ENCODE peak calls at places on chromosomes 7 and 10, in eight cellular contexts. One of them, this sample, is unnamed.

GRCh38 chr10:86687750-86688149 is 19.4 kb downstream of the LDB3 start:
- DNase-seq in mammary epithelial cell: no peak
- DNase-seq in CD8-positive, alpha-beta T cell: no peak
- DNase-seq in GM06990: no peak
- DNase-seq in heart left ventricle: no peak
- DNase-seq in upper lobe of right lung: no peak
- DNase-seq in HCT116: no peak
- DNase-seq in lower leg skin: no peak
- DNase-seq in this sample: no peak

GRCh38 chr10:13871087-13871486 is 284.3 kb downstream of the PRPF18 start:
- DNase-seq in heart left ventricle: no peak
- DNase-seq in GM06990: no peak
- DNase-seq in upper lobe of right lung: no peak
- DNase-seq in mammary epithelial cell: no peak
- DNase-seq in CD8-positive, alpha-beta T cell: no peak
- DNase-seq in HCT116: no peak
- DNase-seq in lower leg skin: no peak
- DNase-seq in this sample: no peak

GRCh38 chr7:8214162-8214897 is 47.6 kb downstream of the ICA1 start:
- DNase-seq in upper lobe of right lung: no peak
- DNase-seq in HCT116: no peak
- DNase-seq in GM06990: no peak
- DNase-seq in mammary epithelial cell: peak; percentile 16
- DNase-seq in heart left ventricle: no peak
- DNase-seq in CD8-positive, alpha-beta T cell: no peak
- DNase-seq in lower leg skin: no peak
- DNase-seq in this sample: peak; percentile 60

GRCh38 chr7:24936121-24936824 is 43.7 kb downstream of the OSBPL3 start:
- DNase-seq in upper lobe of right lung: no peak
- DNase-seq in GM06990: no peak
- DNase-seq in mammary epithelial cell: no peak
- DNase-seq in HCT116: no peak
- DNase-seq in lower leg skin: no peak
- DNase-seq in CD8-positive, alpha-beta T cell: no peak
- DNase-seq in heart left ventricle: no peak
- DNase-seq in this sample: no peak

GRCh38 chr10:77109470-77109994 is 528.1 kb downstream of the KCNMA1 start:
- DNase-seq in lower leg skin: no peak
- DNase-seq in upper lobe of right lung: no peak
- DNase-seq in heart left ventricle: no peak
- DNase-seq in HCT116: no peak
- DNase-seq in GM06990: no peak
- DNase-seq in mammary epithelial cell: no peak
- DNase-seq in CD8-positive, alpha-beta T cell: no peak
- DNase-seq in this sample: no peak

GRCh38 chr7:85094046-85094720 is 92.7 kb downstream of the SEMA3D start:
- DNase-seq in heart left ventricle: no peak
- DNase-seq in HCT116: no peak
- DNase-seq in mammary epithelial cell: no peak
- DNase-seq in CD8-positive, alpha-beta T cell: no peak
- DNase-seq in lower leg skin: no peak
- DNase-seq in GM06990: no peak
- DNase-seq in upper lobe of right lung: no peak
- DNase-seq in this sample: no peak

GRCh38 chr10:6543431-6544005 is 36.6 kb downstream of the PRKCQ start:
- DNase-seq in HCT116: no peak
- DNase-seq in lower leg skin: no peak
- DNase-seq in heart left ventricle: no peak
- DNase-seq in CD8-positive, alpha-beta T cell: peak; percentile 31
- DNase-seq in upper lobe of right lung: no peak
- DNase-seq in GM06990: no peak
- DNase-seq in mammary epithelial cell: no peak
- DNase-seq in this sample: no peak

GRCh38 chr10:78445308-78445707 is 411.6 kb downstream of the RPS24 start:
- DNase-seq in mammary epithelial cell: no peak
- DNase-seq in CD8-positive, alpha-beta T cell: no peak
- DNase-seq in lower leg skin: peak; percentile 26
- DNase-seq in upper lobe of right lung: no peak
- DNase-seq in GM06990: no peak
- DNase-seq in heart left ventricle: no peak
- DNase-seq in HCT116: no peak
- DNase-seq in this sample: no peak

GRCh38 chr10:79342811-79343541 is 4.3 kb upstream of the PPIF start:
- DNase-seq in GM06990: no peak
- DNase-seq in upper lobe of right lung: peak; percentile 51
- DNase-seq in mammary epithelial cell: no peak
- DNase-seq in lower leg skin: peak; percentile 78
- DNase-seq in HCT116: no peak
- DNase-seq in CD8-positive, alpha-beta T cell: no peak
- DNase-seq in heart left ventricle: no peak
- DNase-seq in this sample: no peak

GRCh38 chr7:2647594-2648172 is 15.9 kb downstream of the TTYH3 start:
- DNase-seq in HCT116: no peak
- DNase-seq in GM06990: no peak
- DNase-seq in heart left ventricle: no peak
- DNase-seq in mammary epithelial cell: no peak
- DNase-seq in lower leg skin: no peak
- DNase-seq in upper lobe of right lung: peak; percentile 64
- DNase-seq in CD8-positive, alpha-beta T cell: no peak
- DNase-seq in this sample: no peak

GRCh38 chr10:14240253-14241189 is 90.2 kb downstream of the FRMD4A start:
- DNase-seq in GM06990: no peak
- DNase-seq in upper lobe of right lung: no peak
- DNase-seq in CD8-positive, alpha-beta T cell: no peak
- DNase-seq in heart left ventricle: no peak
- DNase-seq in HCT116: no peak
- DNase-seq in lower leg skin: no peak
- DNase-seq in mammary epithelial cell: no peak
- DNase-seq in this sample: no peak

DNA sequence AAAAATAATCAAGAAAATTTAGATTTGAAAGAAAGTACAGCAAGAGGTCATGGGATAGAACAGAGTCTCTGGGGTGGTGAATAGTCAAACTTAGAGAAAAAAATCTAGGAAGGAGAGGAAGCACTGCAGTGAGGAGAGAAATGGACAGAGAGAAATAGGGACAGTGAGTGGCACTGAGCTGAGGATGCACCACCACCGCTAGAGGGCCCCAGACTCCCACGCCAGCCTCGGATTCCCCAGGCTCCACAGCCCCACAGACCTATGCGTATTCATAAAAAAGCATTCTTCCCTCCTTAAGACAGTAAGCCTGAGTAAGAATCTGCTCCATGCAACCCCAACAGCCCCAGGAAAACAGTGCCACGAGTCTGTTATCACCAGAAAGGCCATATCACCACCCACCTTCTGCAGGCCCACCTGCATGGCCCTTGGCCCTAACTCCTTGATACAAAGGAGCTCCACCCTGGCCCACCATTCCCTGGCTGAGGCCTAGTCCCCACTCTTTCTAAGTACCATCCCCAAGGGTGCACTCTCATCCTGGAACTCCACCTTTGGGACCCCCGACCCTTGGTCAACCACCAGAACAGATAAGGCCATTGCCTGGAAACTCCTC is 91.0 kb downstream of the ALOX5 start:
- DNase-seq in upper lobe of right lung: peak; percentile 84
- DNase-seq in HCT116: peak; percentile 19
- DNase-seq in GM06990: peak; percentile 71
- DNase-seq in lower leg skin: peak; percentile 92
- DNase-seq in heart left ventricle: peak; percentile 86
- DNase-seq in mammary epithelial cell: peak; percentile 47
- DNase-seq in CD8-positive, alpha-beta T cell: peak; percentile 69
- DNase-seq in this sample: peak; percentile 12
- H3K4me3 ChIP-seq in upper lobe of right lung: no peak overlapping the region
- H3K4me3 ChIP-seq in HCT116: no peak overlapping the region
- H3K4me3 ChIP-seq in GM06990: peak overlapping the region; percentile 42
- H3K4me3 ChIP-seq in lower leg skin: no peak overlapping the region
- H3K4me3 ChIP-seq in heart left ventricle: no peak overlapping the region
- H3K4me3 ChIP-seq in mammary epithelial cell: no peak overlapping the region
- H3K4me3 ChIP-seq in CD8-positive, alpha-beta T cell: no peak overlapping the region
- H3K4me3 ChIP-seq in this sample: no peak overlapping the region

GRCh38 chr7:36154255-36155212 is 1.5 kb downstream of the EEPD1 start:
- DNase-seq in mammary epithelial cell: no peak
- DNase-seq in heart left ventricle: no peak
- DNase-seq in upper lobe of right lung: no peak
- DNase-seq in GM06990: no peak
- DNase-seq in CD8-positive, alpha-beta T cell: no peak
- DNase-seq in lower leg skin: no peak
- DNase-seq in HCT116: no peak
- DNase-seq in this sample: no peak

GRCh38 chr7:36153571-36154097 is 580 bp downstream of the EEPD1 start:
- DNase-seq in GM06990: no peak
- DNase-seq in CD8-positive, alpha-beta T cell: no peak
- DNase-seq in HCT116: no peak
- DNase-seq in lower leg skin: peak; percentile 90
- DNase-seq in heart left ventricle: peak; percentile 77
- DNase-seq in upper lobe of right lung: peak; percentile 82
- DNase-seq in mammary epithelial cell: no peak
- DNase-seq in this sample: no peak

GRCh38 chr7:36149694-36150452 is 3.2 kb upstream of the EEPD1 start:
- DNase-seq in mammary epithelial cell: no peak
- DNase-seq in CD8-positive, alpha-beta T cell: no peak
- DNase-seq in upper lobe of right lung: no peak
- DNase-seq in heart left ventricle: no peak
- DNase-seq in GM06990: no peak
- DNase-seq in lower leg skin: no peak
- DNase-seq in HCT116: no peak
- DNase-seq in this sample: no peak

GRCh38 chr7:36152756-36153570 is at the start of gene EEPD1:
- DNase-seq in heart left ventricle: peak; percentile 100
- DNase-seq in HCT116: peak; percentile 97
- DNase-seq in GM06990: peak; percentile 96
- DNase-seq in mammary epithelial cell: peak; percentile 99
- DNase-seq in lower leg skin: peak; percentile 100
- DNase-seq in CD8-positive, alpha-beta T cell: peak; percentile 100
- DNase-seq in upper lobe of right lung: peak; percentile 100
- DNase-seq in this sample: peak; percentile 98

GRCh38 chr7:36151921-36152755 is 916 bp upstream of the EEPD1 start:
- DNase-seq in mammary epithelial cell: no peak
- DNase-seq in CD8-positive, alpha-beta T cell: no peak
- DNase-seq in heart left ventricle: no peak
- DNase-seq in GM06990: no peak
- DNase-seq in upper lobe of right lung: no peak
- DNase-seq in lower leg skin: no peak
- DNase-seq in HCT116: no peak
- DNase-seq in this sample: no peak
- H3K4me3 ChIP-seq in mammary epithelial cell: peak overlapping the region; percentile 52
- H3K4me3 ChIP-seq in CD8-positive, alpha-beta T cell: peak overlapping the region; percentile 73
- H3K4me3 ChIP-seq in heart left ventricle: peak overlapping the region; percentile 93
- H3K4me3 ChIP-seq in GM06990: peak overlapping the region; percentile 62
- H3K4me3 ChIP-seq in upper lobe of right lung: peak overlapping the region; percentile 88
- H3K4me3 ChIP-seq in lower leg skin: no peak overlapping the region
- H3K4me3 ChIP-seq in HCT116: peak overlapping the region; percentile 83
- H3K4me3 ChIP-seq in this sample: peak overlapping the region; percentile 50

GRCh38 chr7:100867040-100867795 is at the start of gene TRIP6:
- DNase-seq in HCT116: peak; percentile 68
- DNase-seq in heart left ventricle: peak; percentile 90
- DNase-seq in upper lobe of right lung: peak; percentile 92
- DNase-seq in mammary epithelial cell: peak; percentile 88
- DNase-seq in CD8-positive, alpha-beta T cell: no peak
- DNase-seq in GM06990: peak; percentile 63
- DNase-seq in lower leg skin: peak; percentile 98
- DNase-seq in this sample: peak; percentile 82

GRCh38 chr7:100865971-100866720 is 1.0 kb upstream of the TRIP6 start:
- DNase-seq in CD8-positive, alpha-beta T cell: peak; percentile 27
- DNase-seq in mammary epithelial cell: peak; percentile 69
- DNase-seq in lower leg skin: peak; percentile 97
- DNase-seq in GM06990: no peak
- DNase-seq in heart left ventricle: peak; percentile 87
- DNase-seq in HCT116: peak; percentile 55
- DNase-seq in upper lobe of right lung: peak; percentile 93
- DNase-seq in this sample: no peak

GRCh38 chr7:100865372-100865911 is 1.7 kb upstream of the TRIP6 start:
- DNase-seq in GM06990: no peak
- DNase-seq in upper lobe of right lung: no peak
- DNase-seq in HCT116: peak; percentile 68
- DNase-seq in CD8-positive, alpha-beta T cell: no peak
- DNase-seq in mammary epithelial cell: peak; percentile 98
- DNase-seq in lower leg skin: no peak
- DNase-seq in heart left ventricle: peak; percentile 56
- DNase-seq in this sample: no peak

GRCh38 chr7:100866721-100867039 is 507 bp upstream of the TRIP6 start:
- DNase-seq in HCT116: no peak
- DNase-seq in CD8-positive, alpha-beta T cell: no peak
- DNase-seq in upper lobe of right lung: no peak
- DNase-seq in GM06990: no peak
- DNase-seq in heart left ventricle: no peak
- DNase-seq in lower leg skin: no peak
- DNase-seq in mammary epithelial cell: no peak
- DNase-seq in this sample: no peak

DNA sequence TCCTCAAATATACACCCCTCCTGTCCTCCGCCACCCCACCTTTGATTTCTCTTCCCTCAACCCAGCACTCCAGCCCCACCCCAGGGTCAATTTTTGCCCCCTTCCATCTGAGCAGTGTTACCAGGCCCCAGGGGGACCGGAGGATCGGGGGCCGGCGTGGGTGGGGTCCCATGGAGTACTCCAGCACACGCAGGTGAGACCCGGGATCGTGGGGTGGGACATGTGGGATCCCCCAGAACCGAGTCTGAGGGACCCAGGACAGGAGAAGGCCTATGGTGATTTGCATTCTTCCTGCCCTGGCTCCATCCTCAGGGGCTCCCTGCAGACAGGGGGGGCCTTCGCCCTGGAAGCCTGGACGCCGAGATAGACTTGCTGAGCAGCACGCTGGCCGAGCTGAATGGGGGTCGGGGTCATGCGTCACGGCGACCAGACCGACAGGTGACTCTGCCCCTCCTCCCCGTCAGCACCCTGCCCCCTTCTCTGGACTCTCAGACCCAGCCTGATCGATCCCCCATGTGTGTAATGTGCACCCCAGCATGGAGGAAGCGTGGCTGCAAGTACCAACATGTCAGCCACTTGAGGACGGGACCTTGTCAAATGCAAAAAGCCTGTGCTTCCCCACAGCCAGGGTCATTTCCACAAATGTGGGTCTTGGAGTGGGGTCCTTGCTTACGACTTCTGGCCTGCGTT is 754 bp downstream of the TRIP6 start:
- DNase-seq in GM06990: peak; percentile 32
- DNase-seq in lower leg skin: peak; percentile 90
- DNase-seq in upper lobe of right lung: no peak
- DNase-seq in HCT116: no peak
- DNase-seq in heart left ventricle: no peak
- DNase-seq in mammary epithelial cell: peak; percentile 27
- DNase-seq in CD8-positive, alpha-beta T cell: no peak
- DNase-seq in this sample: no peak
- H3K4me3 ChIP-seq in GM06990: peak overlapping the region; percentile 82
- H3K4me3 ChIP-seq in lower leg skin: peak overlapping the region; percentile 63
- H3K4me3 ChIP-seq in upper lobe of right lung: peak overlapping the region; percentile 88
- H3K4me3 ChIP-seq in HCT116: peak overlapping the region; percentile 90
- H3K4me3 ChIP-seq in heart left ventricle: peak overlapping the region; percentile 88
- H3K4me3 ChIP-seq in mammary epithelial cell: peak overlapping the region; percentile 96
- H3K4me3 ChIP-seq in CD8-positive, alpha-beta T cell: peak overlapping the region; percentile 36
- H3K4me3 ChIP-seq in this sample: peak overlapping the region; percentile 96

DNA sequence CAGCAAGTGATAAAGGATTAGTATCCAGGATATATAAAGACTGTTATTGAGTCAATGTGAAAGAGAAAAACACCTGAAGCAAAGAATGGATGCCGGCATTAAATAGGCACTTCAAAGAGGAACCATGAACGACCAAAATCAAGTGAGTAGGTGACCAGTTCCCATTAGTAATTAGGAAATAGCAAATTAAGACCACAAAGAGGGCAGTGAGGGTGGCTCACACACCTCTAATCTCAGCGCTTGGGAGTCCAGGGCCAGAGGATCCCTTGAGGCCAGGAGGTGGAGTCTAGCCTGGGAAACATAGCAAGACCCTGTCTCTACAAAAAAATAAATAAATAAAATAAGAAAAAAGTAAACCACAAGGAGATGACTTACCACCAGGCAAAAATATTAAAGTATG is 1.5 kb upstream of the ANTXRL start:
- DNase-seq in heart left ventricle: no peak
- DNase-seq in lower leg skin: peak; percentile 40
- DNase-seq in HCT116: no peak
- DNase-seq in mammary epithelial cell: no peak
- DNase-seq in CD8-positive, alpha-beta T cell: no peak
- DNase-seq in GM06990: no peak
- DNase-seq in upper lobe of right lung: no peak
- DNase-seq in this sample: no peak
- H3K4me3 ChIP-seq in heart left ventricle: peak overlapping the region; percentile 65
- H3K4me3 ChIP-seq in lower leg skin: no peak overlapping the region
- H3K4me3 ChIP-seq in HCT116: peak overlapping the region; percentile 60
- H3K4me3 ChIP-seq in mammary epithelial cell: peak overlapping the region; percentile 62
- H3K4me3 ChIP-seq in CD8-positive, alpha-beta T cell: no peak overlapping the region
- H3K4me3 ChIP-seq in GM06990: no peak overlapping the region
- H3K4me3 ChIP-seq in upper lobe of right lung: peak overlapping the region; percentile 75
- H3K4me3 ChIP-seq in this sample: peak overlapping the region; percentile 64